ENCODE peak calls at places on chromosome 12, in seven cellular contexts. One of them, this sample, is unnamed. For H4K20me1, the result is how much of the 10 kb centered on the place peaks cover.

GRCh38 chr12:111150476-111150875 is 218.4 kb downstream of the PHETA1 start:
- DNase-seq in IMR-90: no peak
- DNase-seq in SK-N-SH: no peak
- DNase-seq in H9: no peak
- DNase-seq in MM.1S: no peak
- DNase-seq in GM23338: no peak
- DNase-seq in H1: no peak
- DNase-seq in this sample: no peak

GRCh38 chr12:2535583-2536187 is 259.1 kb upstream of the FKBP4 start:
- DNase-seq in H9: no peak
- DNase-seq in IMR-90: peak
- DNase-seq in H1: no peak
- DNase-seq in MM.1S: no peak
- DNase-seq in SK-N-SH: no peak
- DNase-seq in GM23338: no peak
- DNase-seq in this sample: peak

GRCh38 chr12:30900351-30900750 is 26.2 kb upstream of the TSPAN11 start:
- DNase-seq in H1: no peak
- DNase-seq in GM23338: no peak
- DNase-seq in MM.1S: no peak
- DNase-seq in H9: no peak
- DNase-seq in IMR-90: no peak
- DNase-seq in SK-N-SH: no peak
- DNase-seq in this sample: no peak

GRCh38 chr12:93176166-93176565 is 201.6 kb upstream of the NUDT4 start:
- DNase-seq in MM.1S: no peak
- DNase-seq in GM23338: no peak
- DNase-seq in SK-N-SH: no peak
- DNase-seq in H9: no peak
- DNase-seq in IMR-90: peak
- DNase-seq in H1: no peak
- DNase-seq in this sample: peak

GRCh38 chr12:78057075-78057474 is 226.4 kb downstream of the NAV3 start:
- DNase-seq in H9: no peak
- DNase-seq in GM23338: no peak
- DNase-seq in IMR-90: no peak
- DNase-seq in SK-N-SH: no peak
- DNase-seq in H1: no peak
- DNase-seq in MM.1S: no peak
- DNase-seq in this sample: no peak

GRCh38 chr12:5022465-5023061 is 21.1 kb upstream of the KCNA5 start:
- DNase-seq in IMR-90: peak
- DNase-seq in H9: peak
- DNase-seq in MM.1S: peak
- DNase-seq in H1: peak
- DNase-seq in GM23338: peak
- DNase-seq in SK-N-SH: peak
- DNase-seq in this sample: peak

GRCh38 chr12:42484996-42485395 is 104.5 kb downstream of the PRICKLE1 start:
- DNase-seq in SK-N-SH: no peak
- DNase-seq in IMR-90: peak
- DNase-seq in MM.1S: peak
- DNase-seq in H1: no peak
- DNase-seq in GM23338: peak
- DNase-seq in H9: no peak
- DNase-seq in this sample: no peak

GRCh38 chr12:93572712-93573551 is 457 bp downstream of the SOCS2 start:
- DNase-seq in MM.1S: no peak
- DNase-seq in GM23338: peak
- DNase-seq in H9: peak
- DNase-seq in H1: no peak
- DNase-seq in IMR-90: peak
- DNase-seq in SK-N-SH: peak
- DNase-seq in this sample: peak

GRCh38 chr12:6180300-6181051 is 19.7 kb upstream of the CD9 start:
- DNase-seq in GM23338: no peak
- DNase-seq in H1: no peak
- DNase-seq in IMR-90: peak
- DNase-seq in SK-N-SH: no peak
- DNase-seq in MM.1S: no peak
- DNase-seq in H9: peak
- DNase-seq in this sample: peak

GRCh38 chr12:93645702-93646101 is 31.5 kb upstream of the CRADD start:
- DNase-seq in H1: no peak
- DNase-seq in MM.1S: no peak
- DNase-seq in SK-N-SH: no peak
- DNase-seq in IMR-90: peak
- DNase-seq in H9: no peak
- DNase-seq in GM23338: no peak
- DNase-seq in this sample: peak

GRCh38 chr12:19850341-19851065 is 411.2 kb downstream of the AEBP2 start:
- DNase-seq in IMR-90: peak
- DNase-seq in H9: no peak
- DNase-seq in SK-N-SH: no peak
- DNase-seq in H1: no peak
- DNase-seq in GM23338: no peak
- DNase-seq in MM.1S: no peak
- DNase-seq in this sample: peak

GRCh38 chr12:101221301-101221700 is 11.3 kb upstream of the SLC5A8 start:
- DNase-seq in H9: no peak
- DNase-seq in IMR-90: no peak
- DNase-seq in GM23338: no peak
- DNase-seq in SK-N-SH: no peak
- DNase-seq in MM.1S: no peak
- DNase-seq in H1: no peak
- DNase-seq in this sample: no peak

GRCh38 chr12:131142891-131143637 is 189.4 kb downstream of the ADGRD1 start:
- DNase-seq in H9: peak
- DNase-seq in MM.1S: no peak
- DNase-seq in H1: no peak
- DNase-seq in SK-N-SH: peak
- DNase-seq in GM23338: no peak
- DNase-seq in IMR-90: no peak
- DNase-seq in this sample: no peak

GRCh38 chr12:15735837-15736615 is 53.2 kb downstream of the EPS8 start:
- DNase-seq in GM23338: no peak
- DNase-seq in H9: no peak
- DNase-seq in IMR-90: no peak
- DNase-seq in SK-N-SH: no peak
- DNase-seq in MM.1S: no peak
- DNase-seq in H1: no peak
- DNase-seq in this sample: no peak

GRCh38 chr12:30796508-30796780 is 41.7 kb upstream of the CAPRIN2 start:
- DNase-seq in H1: no peak
- DNase-seq in IMR-90: peak
- DNase-seq in SK-N-SH: no peak
- DNase-seq in GM23338: peak
- DNase-seq in H9: peak
- DNase-seq in MM.1S: no peak
- DNase-seq in this sample: peak

GRCh38 chr12:41795910-41796309 is 348.8 kb downstream of the GXYLT1 start:
- DNase-seq in H9: peak
- DNase-seq in H1: peak
- DNase-seq in MM.1S: no peak
- DNase-seq in SK-N-SH: peak
- DNase-seq in GM23338: peak
- DNase-seq in IMR-90: no peak
- DNase-seq in this sample: no peak

GRCh38 chr12:85642810-85643209 is 193.4 kb downstream of the RASSF9 start:
- DNase-seq in H9: no peak
- DNase-seq in IMR-90: peak
- DNase-seq in H1: no peak
- DNase-seq in SK-N-SH: no peak
- DNase-seq in GM23338: peak
- DNase-seq in MM.1S: no peak
- DNase-seq in this sample: peak

GRCh38 chr12:125549836-125550235 is 484.6 kb downstream of the AACS start:
- DNase-seq in GM23338: peak
- DNase-seq in IMR-90: no peak
- DNase-seq in H9: peak
- DNase-seq in MM.1S: no peak
- DNase-seq in H1: peak
- DNase-seq in SK-N-SH: no peak
- DNase-seq in this sample: no peak

GRCh38 chr12:48296586-48297396 is 53.9 kb downstream of the ZNF641 start:
- DNase-seq in GM23338: peak
- DNase-seq in H9: peak
- DNase-seq in SK-N-SH: peak
- DNase-seq in MM.1S: peak
- DNase-seq in H1: peak
- DNase-seq in IMR-90: peak
- DNase-seq in this sample: peak

GRCh38 chr12:88784166-88784565 is 203.9 kb upstream of the KITLG start:
- DNase-seq in GM23338: no peak
- DNase-seq in H1: no peak
- DNase-seq in MM.1S: no peak
- DNase-seq in IMR-90: no peak
- DNase-seq in H9: no peak
- DNase-seq in SK-N-SH: no peak
- DNase-seq in this sample: no peak

GRCh38 chr12:131700271-131700670 is 10.6 kb upstream of the SFSWAP start:
- DNase-seq in H1: no peak
- DNase-seq in GM23338: no peak
- DNase-seq in MM.1S: no peak
- DNase-seq in SK-N-SH: no peak
- DNase-seq in H9: no peak
- DNase-seq in IMR-90: no peak
- DNase-seq in this sample: no peak

GRCh38 chr12:124543052-124543590 is 24.3 kb downstream of the NCOR2 start:
- DNase-seq in MM.1S: no peak
- DNase-seq in SK-N-SH: peak
- DNase-seq in H1: no peak
- DNase-seq in H9: no peak
- DNase-seq in IMR-90: no peak
- DNase-seq in GM23338: no peak
- DNase-seq in this sample: peak

GRCh38 chr12:27703720-27704452 is 6.7 kb upstream of the MRPS35 start:
- DNase-seq in H9: peak
- DNase-seq in MM.1S: peak
- DNase-seq in IMR-90: peak
- DNase-seq in H1: peak
- DNase-seq in GM23338: peak
- DNase-seq in SK-N-SH: peak
- DNase-seq in this sample: peak

GRCh38 chr12:2692156-2692555 is 102.6 kb upstream of the FKBP4 start:
- DNase-seq in H1: no peak
- DNase-seq in SK-N-SH: no peak
- DNase-seq in MM.1S: peak
- DNase-seq in IMR-90: no peak
- DNase-seq in GM23338: no peak
- DNase-seq in H9: peak
- DNase-seq in this sample: no peak

GRCh38 chr12:76554411-76555225 is 5.0 kb downstream of the OSBPL8 start:
- DNase-seq in MM.1S: no peak
- DNase-seq in H1: no peak
- DNase-seq in IMR-90: no peak
- DNase-seq in SK-N-SH: peak
- DNase-seq in H9: no peak
- DNase-seq in GM23338: no peak
- DNase-seq in this sample: no peak
- H2AFZ ChIP-seq in MM.1S: no peak
- H2AFZ ChIP-seq in H1: no peak
- H2AFZ ChIP-seq in IMR-90: no peak
- H2AFZ ChIP-seq in SK-N-SH: no peak
- H2AFZ ChIP-seq in H9: no peak
- H2AFZ ChIP-seq in GM23338: no peak
- H2AFZ ChIP-seq in this sample: no peak

GRCh38 chr12:116186482-116187157 is 90.9 kb downstream of the MED13L start:
- DNase-seq in H1: no peak
- DNase-seq in GM23338: no peak
- DNase-seq in IMR-90: no peak
- DNase-seq in MM.1S: no peak
- DNase-seq in H9: no peak
- DNase-seq in SK-N-SH: no peak
- DNase-seq in this sample: no peak
- H4K20me1 ChIP-seq in H1: under half
- H4K20me1 ChIP-seq in GM23338: under half
- H4K20me1 ChIP-seq in IMR-90: half or more
- H4K20me1 ChIP-seq in MM.1S: under half
- H4K20me1 ChIP-seq in H9: under half
- H4K20me1 ChIP-seq in SK-N-SH: half or more
- H4K20me1 ChIP-seq in this sample: half or more

GRCh38 chr12:114611145-114612018 is 72.6 kb downstream of the TBX3 start:
- DNase-seq in IMR-90: no peak
- DNase-seq in H9: no peak
- DNase-seq in MM.1S: no peak
- DNase-seq in GM23338: no peak
- DNase-seq in SK-N-SH: no peak
- DNase-seq in H1: no peak
- DNase-seq in this sample: no peak
- H3K4me2 ChIP-seq in IMR-90: no peak
- H3K4me2 ChIP-seq in H9: no peak
- H3K4me2 ChIP-seq in MM.1S: no peak
- H3K4me2 ChIP-seq in GM23338: no peak
- H3K4me2 ChIP-seq in SK-N-SH: no peak
- H3K4me2 ChIP-seq in H1: no peak
- H3K4me2 ChIP-seq in this sample: no peak

DNA sequence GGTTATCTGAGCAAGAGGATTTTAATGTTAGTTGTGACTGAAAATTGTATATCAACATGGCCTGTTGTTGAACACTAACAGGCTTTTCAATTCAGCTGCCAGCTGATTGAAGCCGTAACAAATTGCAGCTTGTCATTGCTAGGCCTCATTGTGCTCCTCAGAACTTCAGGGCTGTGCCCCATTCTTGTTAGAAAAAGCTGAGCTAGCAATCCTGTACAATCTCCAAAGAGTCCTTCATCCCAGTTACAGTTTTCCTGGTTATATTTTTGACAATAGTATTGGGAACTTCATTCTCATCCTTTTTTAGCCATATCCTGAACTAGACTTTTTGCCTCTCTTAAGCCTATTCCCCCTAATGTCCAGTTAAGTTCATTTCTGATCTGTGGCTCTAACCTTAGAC is 564.1 kb upstream of the ATXN7L3B start:
- DNase-seq in GM23338: no peak
- DNase-seq in SK-N-SH: no peak
- DNase-seq in H1: no peak
- DNase-seq in MM.1S: no peak
- DNase-seq in H9: no peak
- DNase-seq in IMR-90: no peak
- DNase-seq in this sample: no peak
- H2AFZ ChIP-seq in GM23338: no peak
- H2AFZ ChIP-seq in SK-N-SH: no peak
- H2AFZ ChIP-seq in H1: no peak
- H2AFZ ChIP-seq in MM.1S: no peak
- H2AFZ ChIP-seq in H9: no peak
- H2AFZ ChIP-seq in IMR-90: no peak
- H2AFZ ChIP-seq in this sample: no peak

GRCh38 chr12:57238854-57239554 is 9.5 kb downstream of the SHMT2 start:
- DNase-seq in MM.1S: peak
- DNase-seq in GM23338: peak
- DNase-seq in SK-N-SH: peak
- DNase-seq in H9: peak
- DNase-seq in H1: no peak
- DNase-seq in IMR-90: peak
- DNase-seq in this sample: peak
- H4K20me1 ChIP-seq in MM.1S: under half
- H4K20me1 ChIP-seq in GM23338: under half
- H4K20me1 ChIP-seq in SK-N-SH: under half
- H4K20me1 ChIP-seq in H9: under half
- H4K20me1 ChIP-seq in H1: under half
- H4K20me1 ChIP-seq in IMR-90: under half
- H4K20me1 ChIP-seq in this sample: under half

This sample was measured in GM23248.